ENCODE peak calls at places on chromosomes 16 and 17, in six cellular contexts. I is A549, Y is GM23338, R is HCT116, U is HepG2, B is SK-N-SH. C is an unnamed sample.

GRCh38 chr17:7502987-7503386 is 18.8 kb downstream of the POLR2A start:
- DNase-seq in U (no peak), Y (peak; percentile 78), B (no peak), R (no peak), I (no peak), C (no peak)

GRCh38 chr17:28807925-28808641 is 34.5 kb downstream of the FAM222B start:
- DNase-seq in Y (no peak), R (peak; percentile 69), I (peak; percentile 57), U (peak; percentile 68), B (no peak), C (no peak)

GRCh38 chr17:9968881-9969280 is 63.8 kb upstream of the RCVRN start:
- DNase-seq in U (no peak), Y (no peak), B (no peak), I (no peak), R (no peak), C (no peak)

GRCh38 chr17:9684955-9685621 is 39.8 kb downstream of the USP43 start:
- DNase-seq in U (peak; percentile 92), R (no peak), I (no peak), B (no peak), Y (no peak), C (no peak)

GRCh38 chr17:62898239-62898864 is 67.7 kb upstream of the TANC2 start:
- DNase-seq in U (no peak), R (no peak), Y (no peak), B (peak; percentile 67), I (no peak), C (no peak)

GRCh38 chr17:50133769-50134099 is 3.8 kb upstream of the SAMD14 start:
- DNase-seq in B (no peak), U (no peak), Y (peak; percentile 46), I (no peak), R (no peak), C (no peak)

GRCh38 chr17:38539386-38539785 is 66.4 kb downstream of the SRCIN1 start:
- DNase-seq in R (no peak), B (no peak), U (no peak), Y (no peak), I (no peak), C (no peak)

GRCh38 chr17:34892864-34893263 is 68.4 kb downstream of the CCT6B start:
- DNase-seq in U (no peak), R (peak; percentile 3), I (peak; percentile 50), Y (peak; percentile 73), B (peak; percentile 86), C (peak; percentile 8)

GRCh38 chr17:42034059-42034458 is 14.2 kb downstream of the NKIRAS2 start:
- DNase-seq in U (no peak), R (no peak), I (no peak), B (no peak), Y (no peak), C (no peak)

GRCh38 chr17:35073183-35073790 is 9.8 kb upstream of the RFFL start:
- DNase-seq in U (no peak), I (no peak), B (no peak), R (no peak), Y (no peak), C (no peak)

DNA sequence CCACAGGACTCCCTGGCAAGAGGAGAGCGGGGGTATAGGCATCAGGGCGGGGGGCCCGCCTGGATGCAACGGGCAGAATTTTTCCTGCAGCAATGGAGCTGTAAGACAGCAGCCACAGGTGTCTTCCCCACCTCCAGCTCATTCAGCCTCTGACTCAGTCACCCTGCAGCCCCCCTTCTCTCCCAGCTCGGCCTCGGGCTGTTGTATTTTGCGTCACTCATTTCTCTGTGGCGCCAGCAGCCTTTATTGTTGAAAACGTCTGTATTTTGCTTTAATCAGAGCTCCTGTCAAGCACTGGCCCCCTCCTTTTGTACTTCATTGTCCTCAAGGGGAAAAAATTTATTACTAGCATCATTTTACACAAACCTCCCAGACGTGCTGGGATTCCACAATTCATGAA is 117.7 kb downstream of the WSCD1 start:
- DNase-seq in Y (no peak), I (no peak), R (no peak), B (no peak), U (no peak), C (no peak)
- TF ChIP-seq REST in Y (no peak), I (no peak), R (no peak), B (no peak), U (no peak), C (no peak)

GRCh38 chr17:75365931-75366275 is 39.6 kb downstream of the GRB2 start:
- DNase-seq in U (no peak), I (no peak), B (no peak), R (no peak), Y (no peak), C (no peak)
- TF ChIP-seq REST in U (no peak), I (no peak), B (no peak), R (no peak), Y (no peak), C (no peak)

GRCh38 chr17:61635913-61636432 is 45.0 kb upstream of the NACA2 start:
- DNase-seq in U (peak; percentile 62), Y (peak; percentile 76), B (peak; percentile 28), I (no peak), R (peak; percentile 65), C (peak; percentile 10)
- TF ChIP-seq REST in U (no peak), Y (no peak), B (no peak), I (no peak), R (no peak), C (no peak)

GRCh38 chr17:36717088-36717487 is 115.7 kb downstream of the MRM1 start:
- DNase-seq in Y (no peak), U (no peak), R (no peak), I (no peak), B (no peak), C (no peak)
- TF ChIP-seq REST in Y (no peak), U (no peak), R (no peak), I (no peak), B (no peak), C (no peak)

DNA sequence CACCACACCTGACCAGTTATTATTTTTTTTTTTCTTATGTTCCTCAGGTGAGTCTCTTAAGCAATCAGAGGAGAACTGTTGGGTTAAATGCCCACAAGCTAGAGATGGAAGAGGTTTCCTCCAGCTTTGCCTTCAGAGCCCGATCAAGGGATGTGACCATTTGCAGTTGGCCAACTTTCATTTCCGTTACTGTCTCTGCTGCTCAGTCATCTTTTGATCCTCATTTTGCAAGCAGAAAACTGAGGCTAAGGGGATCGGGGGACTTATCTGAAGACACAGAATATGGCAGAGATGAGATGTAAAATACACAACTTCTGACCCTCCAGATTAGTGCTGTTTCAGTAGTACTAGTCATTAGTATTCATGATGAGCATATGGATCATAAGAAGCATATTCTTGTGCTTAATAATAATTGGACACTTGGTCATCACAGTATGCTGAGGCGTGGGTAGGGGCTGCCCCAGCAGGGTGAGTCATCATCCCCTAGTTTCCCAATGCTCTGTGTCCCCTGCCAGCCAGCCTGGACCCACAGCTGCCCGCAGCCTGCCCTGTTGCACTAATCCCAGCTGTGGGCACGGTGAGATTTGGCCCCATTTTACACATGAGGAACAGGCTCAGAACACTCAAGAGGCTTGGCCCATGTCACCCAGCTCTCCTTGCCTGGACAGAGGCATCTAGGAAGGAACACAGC is 189.0 kb downstream of the RAB11FIP4 start:
- DNase-seq in R (no peak), I (no peak), U (no peak), Y (no peak), B (no peak), C (peak; percentile 71)
- TF ChIP-seq REST in R (no peak), I (no peak), U (no peak), Y (no peak), B (no peak), C (no peak)

GRCh38 chr17:83124871-83125514 is 45.6 kb downstream of the METRNL start:
- DNase-seq in Y (no peak), I (no peak), U (no peak), R (no peak), B (no peak), C (peak; percentile 59)
- TF ChIP-seq REST in Y (no peak), I (no peak), U (no peak), R (no peak), B (no peak), C (no peak)

GRCh38 chr17:81550830-81551457 is 1.2 kb downstream of the FAAP100 start:
- DNase-seq in I (no peak), U (no peak), R (no peak), B (no peak), Y (no peak), C (no peak)
- TF ChIP-seq REST in I (no peak), U (no peak), R (no peak), B (no peak), Y (no peak), C (no peak)

GRCh38 chr16:30834130-30834740 is 47.2 kb upstream of the ZNF629 start:
- DNase-seq in I (no peak), Y (no peak), R (no peak), U (no peak), B (no peak), C (no peak)

GRCh38 chr16:30829130-30830071 is 42.4 kb upstream of the ZNF629 start:
- DNase-seq in I (peak; percentile 34), Y (no peak), R (no peak), B (no peak), U (peak; percentile 68), C (no peak)

GRCh38 chr16:30830072-30830417 is 43.0 kb upstream of the ZNF629 start:
- DNase-seq in R (no peak), Y (no peak), U (peak; percentile 73), I (no peak), B (no peak), C (no peak)
- TF ChIP-seq REST in R (no peak), Y (no peak), U (no peak), I (no peak), B (no peak), C (no peak)

DNA sequence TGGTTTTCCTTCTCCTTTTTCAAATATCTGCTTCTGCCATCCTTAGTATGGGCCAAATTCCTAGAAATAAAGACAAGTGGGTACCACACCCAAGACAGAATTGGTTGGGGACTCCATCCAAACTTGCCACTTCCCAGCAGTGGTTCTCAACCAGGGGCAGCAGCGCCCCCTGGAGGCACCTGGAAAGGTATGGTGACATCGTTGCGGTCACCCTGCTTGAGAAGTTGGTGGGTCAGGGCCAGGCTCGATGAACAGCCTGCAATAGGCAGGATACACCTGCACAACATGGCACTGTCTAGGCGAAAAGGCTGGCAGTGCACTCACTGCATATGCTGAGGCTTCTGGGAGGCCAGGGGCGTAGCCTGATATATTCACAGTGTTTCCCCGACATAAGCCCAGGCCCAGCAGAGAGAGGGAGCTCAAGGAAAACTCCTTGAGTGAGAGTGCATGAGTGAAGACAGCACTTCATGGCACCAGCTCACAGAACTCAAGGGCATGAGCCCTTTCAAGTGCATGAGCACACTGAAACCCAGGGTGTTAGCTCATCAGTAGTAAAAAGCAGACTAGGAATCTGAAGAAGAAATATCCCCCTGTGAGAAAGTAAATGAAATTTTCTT is 57.7 kb downstream of the CMC2 start:
- DNase-seq in U (peak; percentile 62), R (peak; percentile 31), I (no peak), B (peak; percentile 44), Y (peak; percentile 91), C (peak; percentile 31)
- TF ChIP-seq REST in U (no peak), R (no peak), I (no peak), B (no peak), Y (no peak), C (no peak)